ENCODE peak calls at places on chromosome 11, in six cellular contexts. K is CD8-positive, alpha-beta T cell; Y is AG09319; V is effector memory CD8-positive, alpha-beta T cell; N is hypothalamus; W is T-helper 1 cell. A is an unnamed sample.

GRCh38 chr11:60924110-60924905 is at the start of gene TMEM132A:
- DNase-seq in Y (no peak), N (peak; percentile 60), K (no peak), W (no peak), V (no peak), A (no peak)

GRCh38 chr11:73854680-73855079 is 22.0 kb downstream of the COA4 start:
- DNase-seq in V (no peak), Y (no peak), W (no peak), K (no peak), N (no peak), A (no peak)

GRCh38 chr11:70524096-70524922 is 126.0 kb downstream of the CTTN start:
- DNase-seq in N (no peak), Y (no peak), W (no peak), V (no peak), K (no peak), A (no peak)

GRCh38 chr11:88012456-88012855 is 162.8 kb downstream of the RAB38 start:
- DNase-seq in N (no peak), Y (no peak), W (no peak), K (no peak), V (no peak), A (no peak)

GRCh38 chr11:70933986-70934583 is 318.3 kb downstream of the SHANK2 start:
- DNase-seq in K (no peak), Y (no peak), V (no peak), N (no peak), W (no peak), A (no peak)

GRCh38 chr11:12086271-12087074 is 23.9 kb upstream of the MICAL2 start:
- DNase-seq in W (no peak), V (no peak), Y (peak; percentile 83), N (no peak), K (no peak), A (no peak)

GRCh38 chr11:18265949-18266348 is at the start of gene SAA1:
- DNase-seq in K (no peak), Y (no peak), N (no peak), V (no peak), W (no peak), A (no peak)

GRCh38 chr11:73203790-73204189 is 14.3 kb upstream of the P2RY2 start:
- DNase-seq in Y (no peak), V (no peak), W (no peak), N (no peak), K (no peak), A (no peak)

GRCh38 chr11:72584293-72584921 is 89.8 kb downstream of the PDE2A start:
- DNase-seq in Y (no peak), W (peak; percentile 38), N (no peak), V (peak; percentile 44), K (peak; percentile 48), A (peak; percentile 59)

GRCh38 chr11:45857834-45858492 is 10.7 kb downstream of the CRY2 start:
- DNase-seq in Y (peak; percentile 96), N (no peak), V (no peak), W (no peak), K (no peak), A (no peak)

GRCh38 chr11:47992959-47993820 is 12.8 kb downstream of the PTPRJ start:
- DNase-seq in N (no peak), K (no peak), W (no peak), Y (no peak), V (no peak), A (no peak)

GRCh38 chr11:396948-397548 is 3.0 kb downstream of the PKP3 start:
- DNase-seq in Y (peak; percentile 16), W (no peak), V (peak; percentile 41), N (no peak), K (no peak), A (no peak)

GRCh38 chr11:29022676-29023075 is 914.5 kb downstream of the METTL15 start:
- DNase-seq in N (no peak), W (no peak), V (no peak), Y (no peak), K (no peak), A (no peak)

GRCh38 chr11:31882951-31883392 is 71.8 kb upstream of the PAX6 start:
- DNase-seq in N (no peak), V (no peak), K (no peak), Y (no peak), W (no peak), A (no peak)

GRCh38 chr11:93585758-93586157 is 42.6 kb upstream of the SMCO4 start:
- DNase-seq in N (no peak), W (no peak), V (no peak), K (no peak), Y (no peak), A (no peak)

GRCh38 chr11:33723238-33723881 is 12.9 kb downstream of the CD59 start:
- DNase-seq in W (no peak), V (no peak), Y (peak; percentile 83), K (no peak), N (no peak), A (no peak)

GRCh38 chr11:120929664-120930154 is 94.2 kb upstream of the TBCEL start:
- DNase-seq in V (peak; percentile 51), N (no peak), K (no peak), W (peak; percentile 21), Y (no peak), A (no peak)

GRCh38 chr11:66493124-66493523 is 12.9 kb downstream of the DPP3 start:
- DNase-seq in V (no peak), N (no peak), W (no peak), K (no peak), Y (no peak), A (no peak)

GRCh38 chr11:112150517-112150916 is 13.4 kb downstream of the IL18 start:
- DNase-seq in K (no peak), Y (no peak), W (no peak), N (no peak), V (no peak), A (no peak)

GRCh38 chr11:19311306-19312030 is 70.7 kb upstream of the E2F8 start:
- DNase-seq in V (peak; percentile 55), K (no peak), W (peak; percentile 13), N (peak; percentile 39), Y (peak; percentile 12), A (peak; percentile 14)

GRCh38 chr11:124724854-124725718 is 14.7 kb upstream of the NRGN start:
- DNase-seq in W (no peak), N (no peak), Y (no peak), K (no peak), V (no peak), A (no peak)

GRCh38 chr11:45658292-45658991 is 7.0 kb downstream of the CHST1 start:
- DNase-seq in W (no peak), V (no peak), K (no peak), Y (peak; percentile 4), N (peak; percentile 29), A (no peak)

GRCh38 chr11:44634401-44635281 is 69.2 kb downstream of the CD82 start:
- DNase-seq in W (no peak), Y (peak; percentile 11), N (peak; percentile 80), K (no peak), V (no peak), A (no peak)